ENCODE peak calls at places on chromosomes 3 and 15, in four cellular contexts. One of them, this sample, is unnamed. For H3K4me1, the result is how much of the 10 kb centered on the place peaks cover.

GRCh38 chr3:71825551-71826283 is 40.8 kb upstream of the PROK2 start:
- DNase-seq in HCT116: no peak
- DNase-seq in H9: no peak
- DNase-seq in GM23248: no peak
- DNase-seq in this sample: no peak

GRCh38 chr3:127487196-127487595 is 103.3 kb downstream of the TPRA1 start:
- DNase-seq in HCT116: no peak
- DNase-seq in H9: peak
- DNase-seq in GM23248: no peak
- DNase-seq in this sample: no peak

GRCh38 chr3:141686477-141687280 is 51.4 kb upstream of the RNF7 start:
- DNase-seq in HCT116: no peak
- DNase-seq in H9: no peak
- DNase-seq in GM23248: peak
- DNase-seq in this sample: peak

GRCh38 chr3:126570103-126570541 is 11.4 kb upstream of the C3orf22 start:
- DNase-seq in HCT116: no peak
- DNase-seq in H9: peak
- DNase-seq in GM23248: peak
- DNase-seq in this sample: no peak

GRCh38 chr15:92407343-92407742 is 13.7 kb downstream of the ST8SIA2 start:
- DNase-seq in HCT116: no peak
- DNase-seq in H9: no peak
- DNase-seq in GM23248: no peak
- DNase-seq in this sample: no peak

GRCh38 chr15:101803209-101803608 is at the start of gene OR4F6:
- DNase-seq in HCT116: no peak
- DNase-seq in H9: no peak
- DNase-seq in GM23248: no peak
- DNase-seq in this sample: no peak

GRCh38 chr15:25481208-25481862 is 42.5 kb upstream of the UBE3A start:
- DNase-seq in HCT116: no peak
- DNase-seq in H9: peak
- DNase-seq in GM23248: peak
- DNase-seq in this sample: no peak

GRCh38 chr3:8972614-8973013 is 9.3 kb upstream of the RAD18 start:
- DNase-seq in HCT116: no peak
- DNase-seq in H9: no peak
- DNase-seq in GM23248: peak
- DNase-seq in this sample: peak

GRCh38 chr3:107236661-107237375 is 140.4 kb upstream of the CCDC54 start:
- DNase-seq in HCT116: no peak
- DNase-seq in H9: no peak
- DNase-seq in GM23248: no peak
- DNase-seq in this sample: peak

GRCh38 chr15:101258238-101259144 is 6.6 kb upstream of the CHSY1 start:
- DNase-seq in HCT116: peak
- DNase-seq in H9: no peak
- DNase-seq in GM23248: peak
- DNase-seq in this sample: no peak

GRCh38 chr3:177483182-177483967 is 286.1 kb upstream of the TBL1XR1 start:
- DNase-seq in HCT116: peak
- DNase-seq in H9: peak
- DNase-seq in GM23248: no peak
- DNase-seq in this sample: peak

GRCh38 chr3:138440596-138440995 is 6.2 kb downstream of the ESYT3 start:
- DNase-seq in HCT116: no peak
- DNase-seq in H9: no peak
- DNase-seq in GM23248: peak
- DNase-seq in this sample: no peak

GRCh38 chr15:73826711-73827243 is 46.6 kb upstream of the TBC1D21 start:
- DNase-seq in HCT116: no peak
- DNase-seq in H9: no peak
- DNase-seq in GM23248: no peak
- DNase-seq in this sample: peak

GRCh38 chr3:106943071-106943470 is 434.2 kb upstream of the CCDC54 start:
- DNase-seq in HCT116: no peak
- DNase-seq in H9: no peak
- DNase-seq in GM23248: peak
- DNase-seq in this sample: no peak

GRCh38 chr15:91853501-91853967 is at the start of gene SLCO3A1:
- DNase-seq in HCT116: no peak
- DNase-seq in H9: peak
- DNase-seq in GM23248: peak
- DNase-seq in this sample: peak

GRCh38 chr15:100988874-100989273 is 69.7 kb downstream of the LRRK1 start:
- DNase-seq in HCT116: no peak
- DNase-seq in H9: no peak
- DNase-seq in GM23248: no peak
- DNase-seq in this sample: no peak

GRCh38 chr3:71076361-71076997 is 507.0 kb downstream of the FOXP1 start:
- DNase-seq in HCT116: no peak
- DNase-seq in H9: no peak
- DNase-seq in GM23248: peak
- DNase-seq in this sample: no peak

GRCh38 chr15:77484994-77485393 is 64.3 kb downstream of the HMG20A start:
- DNase-seq in HCT116: no peak
- DNase-seq in H9: no peak
- DNase-seq in GM23248: no peak
- DNase-seq in this sample: no peak

GRCh38 chr3:97010881-97011657 is 196.7 kb downstream of the EPHA6 start:
- DNase-seq in HCT116: no peak
- DNase-seq in H9: no peak
- DNase-seq in GM23248: no peak
- DNase-seq in this sample: no peak

GRCh38 chr3:38835939-38836338 is 19.9 kb upstream of the SCN10A start:
- DNase-seq in HCT116: no peak
- DNase-seq in H9: no peak
- DNase-seq in GM23248: no peak
- DNase-seq in this sample: no peak

GRCh38 chr3:156818890-156819289 is 7.3 kb upstream of the LEKR1 start:
- DNase-seq in HCT116: peak
- DNase-seq in H9: no peak
- DNase-seq in GM23248: peak
- DNase-seq in this sample: peak

GRCh38 chr3:175150812-175151411 is 291.8 kb downstream of the NAALADL2 start:
- DNase-seq in HCT116: peak
- DNase-seq in H9: no peak
- DNase-seq in GM23248: no peak
- DNase-seq in this sample: peak

GRCh38 chr15:63513271-63513670 is 8.9 kb downstream of the USP3 start:
- DNase-seq in HCT116: no peak
- DNase-seq in H9: no peak
- DNase-seq in GM23248: no peak
- DNase-seq in this sample: no peak

GRCh38 chr3:2579206-2579605 is 480.5 kb downstream of the CNTN4 start:
- DNase-seq in HCT116: no peak
- DNase-seq in H9: no peak
- DNase-seq in GM23248: no peak
- DNase-seq in this sample: no peak

GRCh38 chr3:54836876-54837275 is 91.0 kb downstream of the LRTM1 start:
- DNase-seq in HCT116: no peak
- DNase-seq in H9: no peak
- DNase-seq in GM23248: no peak
- DNase-seq in this sample: no peak

GRCh38 chr15:63701365-63701764 is 104.2 kb downstream of the FBXL22 start:
- DNase-seq in HCT116: no peak
- DNase-seq in H9: no peak
- DNase-seq in GM23248: no peak
- DNase-seq in this sample: no peak

GRCh38 chr15:54580643-54581042 is 602.4 kb downstream of the UNC13C start:
- DNase-seq in HCT116: no peak
- DNase-seq in H9: no peak
- DNase-seq in GM23248: no peak
- DNase-seq in this sample: no peak

GRCh38 chr15:57500979-57501576 is 90.6 kb upstream of the MYZAP start:
- DNase-seq in HCT116: no peak
- DNase-seq in H9: no peak
- DNase-seq in GM23248: peak
- DNase-seq in this sample: no peak

GRCh38 chr3:195263193-195263924 is 7.6 kb downstream of the XXYLT1 start:
- DNase-seq in HCT116: no peak
- DNase-seq in H9: no peak
- DNase-seq in GM23248: peak
- DNase-seq in this sample: no peak

GRCh38 chr15:101242999-101243336 is 8.9 kb downstream of the CHSY1 start:
- DNase-seq in HCT116: no peak
- DNase-seq in H9: no peak
- DNase-seq in GM23248: no peak
- DNase-seq in this sample: no peak

GRCh38 chr3:29373016-29373690 is 92.3 kb downstream of the RBMS3 start:
- DNase-seq in HCT116: no peak
- DNase-seq in H9: no peak
- DNase-seq in GM23248: peak
- DNase-seq in this sample: no peak

DNA sequence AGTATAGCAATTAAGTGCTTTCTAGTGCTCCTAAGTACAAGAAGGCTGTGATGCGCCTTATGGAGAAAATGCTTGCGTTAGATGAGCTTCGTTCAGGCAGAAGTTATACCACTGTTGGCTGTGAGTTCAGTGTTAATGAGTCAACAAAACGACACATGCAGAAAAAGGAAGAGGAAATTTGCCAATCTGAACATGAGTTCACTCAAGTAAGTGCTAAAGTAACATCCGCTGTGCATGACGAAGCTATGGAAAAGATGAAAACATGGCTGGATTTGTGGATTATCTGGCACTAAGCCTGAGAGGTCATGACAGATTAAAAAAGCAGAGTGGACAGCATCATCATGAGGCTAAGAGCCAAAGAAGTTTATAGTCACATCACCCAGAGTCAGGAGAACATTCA is 36.9 kb downstream of the SH3BP5 start:
- DNase-seq in HCT116: no peak
- DNase-seq in H9: no peak
- DNase-seq in GM23248: peak
- DNase-seq in this sample: no peak
- H3K4me1 ChIP-seq in HCT116: under half
- H3K4me1 ChIP-seq in H9: under half
- H3K4me1 ChIP-seq in GM23248: under half
- H3K4me1 ChIP-seq in this sample: under half

DNA sequence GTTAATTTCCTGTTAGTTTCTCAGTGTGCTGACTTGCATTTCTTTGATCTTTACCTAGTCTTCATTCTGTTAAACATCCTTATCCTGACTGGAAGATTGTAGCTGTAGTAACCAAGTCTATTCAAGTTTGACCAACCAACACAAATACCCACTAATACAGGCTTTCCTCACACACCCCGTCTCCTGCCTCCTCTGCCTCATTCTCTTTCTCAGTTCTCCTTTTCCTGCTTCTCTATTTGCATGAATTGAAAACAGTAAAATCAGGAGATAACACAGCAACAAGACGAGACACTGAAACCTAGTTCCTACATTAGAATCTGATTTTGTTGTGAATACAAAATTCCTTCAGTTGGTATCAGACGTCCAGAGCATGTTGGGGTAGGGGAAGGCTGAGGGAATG is 116.9 kb upstream of the ARPP21 start:
- DNase-seq in HCT116: no peak
- DNase-seq in H9: no peak
- DNase-seq in GM23248: no peak
- DNase-seq in this sample: no peak
- H2AFZ ChIP-seq in HCT116: no peak
- H2AFZ ChIP-seq in H9: no peak
- H2AFZ ChIP-seq in GM23248: no peak
- H2AFZ ChIP-seq in this sample: no peak

DNA sequence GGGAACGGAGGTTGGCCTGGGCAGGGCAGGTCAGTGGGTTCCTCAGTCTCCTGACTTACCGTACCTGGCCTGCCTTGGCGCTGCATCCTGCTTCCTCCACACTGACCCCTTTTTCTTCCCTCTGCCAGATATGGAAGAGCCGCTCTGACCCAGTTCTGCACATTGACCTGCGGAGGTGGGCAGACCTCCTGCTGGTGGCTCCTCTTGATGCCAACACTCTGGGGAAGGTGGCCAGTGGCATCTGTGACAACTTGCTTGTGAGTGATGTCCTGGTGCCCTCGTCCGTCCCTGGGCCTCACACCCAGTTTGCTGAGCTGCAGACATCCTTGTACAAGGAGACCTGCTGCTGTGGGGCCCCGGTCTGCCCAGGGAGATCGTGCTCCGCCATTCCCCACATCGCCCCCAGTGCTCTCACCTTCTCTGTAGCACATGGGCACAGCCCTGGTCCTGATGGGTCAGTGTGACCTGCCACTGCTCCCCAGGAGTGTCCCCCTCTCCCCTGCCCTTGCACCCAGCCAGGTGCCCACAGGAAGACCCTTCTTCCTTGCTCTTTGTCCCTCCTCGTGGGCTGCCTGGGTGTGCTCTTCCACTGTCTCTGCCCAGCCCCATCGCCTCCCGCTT is 21.0 kb downstream of the PPCDC start:
- DNase-seq in HCT116: no peak
- DNase-seq in H9: no peak
- DNase-seq in GM23248: no peak
- DNase-seq in this sample: no peak
- H3K27ac ChIP-seq in HCT116: no peak
- H3K27ac ChIP-seq in H9: no peak
- H3K27ac ChIP-seq in GM23248: peak
- H3K27ac ChIP-seq in this sample: no peak

DNA sequence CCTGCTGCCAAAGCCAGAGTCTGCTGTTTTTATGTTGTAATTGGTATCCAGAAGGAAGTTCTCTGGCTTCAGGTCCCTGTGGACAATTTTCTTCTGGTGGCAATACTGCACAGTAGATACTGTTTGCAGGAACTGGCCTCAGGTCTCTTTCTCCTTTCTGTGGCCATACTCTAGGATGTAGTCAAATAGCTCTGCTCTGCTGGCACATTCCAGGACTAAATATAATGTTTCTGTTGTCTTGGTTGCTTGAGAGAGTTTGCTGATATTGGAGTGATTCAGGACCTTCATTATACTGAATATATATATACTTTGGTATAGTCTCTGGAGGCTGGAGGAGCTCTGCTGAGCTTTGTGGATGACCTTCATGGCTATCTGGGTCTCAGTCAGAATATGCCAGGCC is 23.1 kb downstream of the RAB7A start:
- DNase-seq in HCT116: no peak
- DNase-seq in H9: no peak
- DNase-seq in GM23248: no peak
- DNase-seq in this sample: no peak
- H3K4me1 ChIP-seq in HCT116: under half
- H3K4me1 ChIP-seq in H9: under half
- H3K4me1 ChIP-seq in GM23248: under half
- H3K4me1 ChIP-seq in this sample: under half

GRCh38 chr15:83893308-83893707 is 239.4 kb downstream of the ADAMTSL3 start:
- DNase-seq in HCT116: no peak
- DNase-seq in H9: no peak
- DNase-seq in GM23248: no peak
- DNase-seq in this sample: no peak
- H2AFZ ChIP-seq in HCT116: no peak
- H2AFZ ChIP-seq in H9: no peak
- H2AFZ ChIP-seq in GM23248: no peak
- H2AFZ ChIP-seq in this sample: no peak

GRCh38 chr15:41543521-41543870 is 561 bp downstream of the RPAP1 start:
- DNase-seq in HCT116: no peak
- DNase-seq in H9: no peak
- DNase-seq in GM23248: no peak
- DNase-seq in this sample: no peak
- H3K27ac ChIP-seq in HCT116: peak
- H3K27ac ChIP-seq in H9: no peak
- H3K27ac ChIP-seq in GM23248: peak
- H3K27ac ChIP-seq in this sample: peak

GRCh38 chr3:149643482-149643798 is 14.4 kb downstream of the WWTR1 start:
- DNase-seq in HCT116: no peak
- DNase-seq in H9: no peak
- DNase-seq in GM23248: no peak
- DNase-seq in this sample: no peak
- H3K4me1 ChIP-seq in HCT116: under half
- H3K4me1 ChIP-seq in H9: under half
- H3K4me1 ChIP-seq in GM23248: under half
- H3K4me1 ChIP-seq in this sample: under half